ENCODE peak calls at places on chromosomes 16 and 17, in four cellular contexts. One of them, this sample, is unnamed.
A peak's percentile ranks its signal among the peaks of the same experiment; 100 is the strongest.

GRCh38 chr16:67100569-67101300 is 9.0 kb upstream of the PHAF1 start:
- DNase-seq in PC-9: no peak
- DNase-seq in neural progenitor cell: no peak
- DNase-seq in endothelial cell of umbilical vein: peak; percentile 28
- DNase-seq in this sample: peak; percentile 42

GRCh38 chr16:81553814-81554675 is 109.4 kb downstream of the CMIP start:
- DNase-seq in PC-9: no peak
- DNase-seq in neural progenitor cell: no peak
- DNase-seq in endothelial cell of umbilical vein: peak; percentile 65
- DNase-seq in this sample: no peak

GRCh38 chr17:10600551-10600950 is 51.1 kb upstream of the MYH2 start:
- DNase-seq in PC-9: no peak
- DNase-seq in neural progenitor cell: no peak
- DNase-seq in endothelial cell of umbilical vein: peak; percentile 16
- DNase-seq in this sample: peak; percentile 51

GRCh38 chr17:11144358-11145233 is 96.4 kb upstream of the SHISA6 start:
- DNase-seq in PC-9: peak; percentile 38
- DNase-seq in neural progenitor cell: peak; percentile 69
- DNase-seq in endothelial cell of umbilical vein: no peak
- DNase-seq in this sample: peak; percentile 57

GRCh38 chr17:35763767-35764122 is 3.1 kb downstream of the C17orf50 start:
- DNase-seq in PC-9: no peak
- DNase-seq in neural progenitor cell: no peak
- DNase-seq in endothelial cell of umbilical vein: no peak
- DNase-seq in this sample: no peak

GRCh38 chr17:77127735-77128361 is 12.9 kb upstream of the SEC14L1 start:
- DNase-seq in PC-9: no peak
- DNase-seq in neural progenitor cell: no peak
- DNase-seq in endothelial cell of umbilical vein: no peak
- DNase-seq in this sample: no peak

GRCh38 chr17:69581061-69581955 is 166.8 kb downstream of the MAP2K6 start:
- DNase-seq in PC-9: no peak
- DNase-seq in neural progenitor cell: no peak
- DNase-seq in endothelial cell of umbilical vein: peak; percentile 83
- DNase-seq in this sample: no peak

GRCh38 chr17:12250973-12251372 is 230.3 kb downstream of the MAP2K4 start:
- DNase-seq in PC-9: no peak
- DNase-seq in neural progenitor cell: no peak
- DNase-seq in endothelial cell of umbilical vein: no peak
- DNase-seq in this sample: no peak

GRCh38 chr16:79618712-79619050 is 18.1 kb upstream of the MAF start:
- DNase-seq in PC-9: no peak
- DNase-seq in neural progenitor cell: no peak
- DNase-seq in endothelial cell of umbilical vein: no peak
- DNase-seq in this sample: no peak

GRCh38 chr17:41347872-41348760 is 2.5 kb downstream of the KRT33A start:
- DNase-seq in PC-9: peak; percentile 64
- DNase-seq in neural progenitor cell: no peak
- DNase-seq in endothelial cell of umbilical vein: no peak
- DNase-seq in this sample: no peak

GRCh38 chr17:44308320-44308818 is at the start of gene RUNDC3A:
- DNase-seq in PC-9: peak; percentile 44
- DNase-seq in neural progenitor cell: peak; percentile 97
- DNase-seq in endothelial cell of umbilical vein: peak; percentile 74
- DNase-seq in this sample: peak; percentile 58

GRCh38 chr16:27644165-27644564 is 94.2 kb downstream of the KATNIP start:
- DNase-seq in PC-9: no peak
- DNase-seq in neural progenitor cell: no peak
- DNase-seq in endothelial cell of umbilical vein: no peak
- DNase-seq in this sample: no peak

GRCh38 chr17:41057547-41057946 is 2.4 kb downstream of the KRTAP2-3 start:
- DNase-seq in PC-9: no peak
- DNase-seq in neural progenitor cell: no peak
- DNase-seq in endothelial cell of umbilical vein: no peak
- DNase-seq in this sample: no peak

GRCh38 chr16:528111-529011 is 849 bp downstream of the CAPN15 start:
- DNase-seq in PC-9: peak; percentile 73
- DNase-seq in neural progenitor cell: peak; percentile 62
- DNase-seq in endothelial cell of umbilical vein: peak; percentile 54
- DNase-seq in this sample: peak; percentile 39

GRCh38 chr17:4884489-4884888 is 14.8 kb upstream of the C17orf107 start:
- DNase-seq in PC-9: no peak
- DNase-seq in neural progenitor cell: no peak
- DNase-seq in endothelial cell of umbilical vein: no peak
- DNase-seq in this sample: no peak

GRCh38 chr17:69501591-69502468 is 87.3 kb downstream of the MAP2K6 start:
- DNase-seq in PC-9: no peak
- DNase-seq in neural progenitor cell: peak; percentile 27
- DNase-seq in endothelial cell of umbilical vein: peak; percentile 59
- DNase-seq in this sample: peak; percentile 24

GRCh38 chr16:73171901-73172619 is 124.1 kb upstream of the ZFHX3 start:
- DNase-seq in PC-9: no peak
- DNase-seq in neural progenitor cell: no peak
- DNase-seq in endothelial cell of umbilical vein: no peak
- DNase-seq in this sample: no peak

GRCh38 chr17:7803981-7804380 is 30.0 kb upstream of the KDM6B start:
- DNase-seq in PC-9: no peak
- DNase-seq in neural progenitor cell: no peak
- DNase-seq in endothelial cell of umbilical vein: no peak
- DNase-seq in this sample: peak; percentile 88

DNA sequence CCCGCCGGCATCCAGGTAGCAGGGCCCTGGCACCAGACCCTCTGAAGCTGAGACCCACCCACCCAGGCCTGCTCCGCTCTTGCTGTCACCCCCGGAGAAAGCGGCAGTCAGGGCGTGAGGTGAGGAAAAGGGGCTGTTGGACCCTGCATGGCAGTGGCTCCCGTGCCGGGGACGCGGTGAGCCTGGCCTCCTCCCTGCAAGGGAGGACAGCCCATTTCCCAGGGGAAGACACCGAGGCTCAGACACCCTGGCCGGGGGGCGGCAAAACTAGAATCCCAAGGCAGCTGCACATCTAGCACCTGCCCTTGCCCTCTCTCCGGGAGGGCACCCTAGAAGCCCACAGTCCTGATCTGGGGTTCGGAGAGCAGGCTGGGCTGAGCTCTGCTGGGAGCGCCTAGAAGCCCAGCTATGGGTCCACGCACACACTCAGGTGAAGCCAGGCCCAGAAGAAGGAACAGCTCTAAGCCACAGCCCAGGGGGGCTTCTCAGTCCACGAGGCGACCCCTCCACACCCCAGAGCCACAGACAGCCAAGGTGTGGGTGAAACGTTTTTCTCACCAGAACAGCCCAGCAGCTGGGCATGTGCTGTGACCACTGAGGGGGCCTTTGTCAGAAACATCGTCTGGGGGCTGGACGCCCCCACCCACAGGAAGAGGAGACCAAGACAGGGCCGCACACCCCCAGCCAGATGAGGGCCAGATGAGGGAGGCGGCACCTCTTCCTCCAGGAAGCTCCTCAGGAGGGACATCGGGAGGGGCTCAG is 22.4 kb downstream of the SLC7A5 start:
- DNase-seq in PC-9: no peak
- DNase-seq in neural progenitor cell: no peak
- DNase-seq in endothelial cell of umbilical vein: no peak
- DNase-seq in this sample: no peak
- H3K4me1 ChIP-seq in PC-9: peaks cover 3% of the 10 kb centered on the region
- H3K4me1 ChIP-seq in neural progenitor cell: peaks cover 21% of the 10 kb centered on the region
- H3K4me1 ChIP-seq in endothelial cell of umbilical vein: no peaks in the 10 kb centered on the region
- H3K4me1 ChIP-seq in this sample: no peaks in the 10 kb centered on the region

GRCh38 chr16:84041881-84042280 is 714 bp downstream of the SLC38A8 start:
- DNase-seq in PC-9: no peak
- DNase-seq in neural progenitor cell: no peak
- DNase-seq in endothelial cell of umbilical vein: no peak
- DNase-seq in this sample: no peak

GRCh38 chr16:84041421-84041820 is 1.2 kb downstream of the SLC38A8 start:
- DNase-seq in PC-9: no peak
- DNase-seq in neural progenitor cell: no peak
- DNase-seq in endothelial cell of umbilical vein: no peak
- DNase-seq in this sample: no peak

GRCh38 chr16:84040206-84040822 is 2.3 kb downstream of the SLC38A8 start:
- DNase-seq in PC-9: no peak
- DNase-seq in neural progenitor cell: no peak
- DNase-seq in endothelial cell of umbilical vein: no peak
- DNase-seq in this sample: no peak

GRCh38 chr16:84039696-84040095 is 2.9 kb downstream of the SLC38A8 start:
- DNase-seq in PC-9: no peak
- DNase-seq in neural progenitor cell: no peak
- DNase-seq in endothelial cell of umbilical vein: no peak
- DNase-seq in this sample: no peak

GRCh38 chr16:84040823-84041391 is 1.7 kb downstream of the SLC38A8 start:
- DNase-seq in PC-9: no peak
- DNase-seq in neural progenitor cell: peak; percentile 39
- DNase-seq in endothelial cell of umbilical vein: no peak
- DNase-seq in this sample: no peak
- TF ChIP-seq EZH2 in PC-9: no peak
- TF ChIP-seq EZH2 in neural progenitor cell: no peak
- TF ChIP-seq EZH2 in endothelial cell of umbilical vein: no peak
- TF ChIP-seq EZH2 in this sample: no peak

GRCh38 chr16:82753821-82754220 is 127.1 kb downstream of the CDH13 start:
- DNase-seq in PC-9: no peak
- DNase-seq in neural progenitor cell: no peak
- DNase-seq in endothelial cell of umbilical vein: no peak
- DNase-seq in this sample: peak; percentile 6

GRCh38 chr16:82751020-82751419 is 124.3 kb downstream of the CDH13 start:
- DNase-seq in PC-9: no peak
- DNase-seq in neural progenitor cell: no peak
- DNase-seq in endothelial cell of umbilical vein: no peak
- DNase-seq in this sample: no peak

GRCh38 chr16:82750078-82750477 is 123.3 kb downstream of the CDH13 start:
- DNase-seq in PC-9: no peak
- DNase-seq in neural progenitor cell: no peak
- DNase-seq in endothelial cell of umbilical vein: peak; percentile 69
- DNase-seq in this sample: no peak

GRCh38 chr16:82744958-82745357 is 118.2 kb downstream of the CDH13 start:
- DNase-seq in PC-9: no peak
- DNase-seq in neural progenitor cell: no peak
- DNase-seq in endothelial cell of umbilical vein: no peak
- DNase-seq in this sample: no peak

DNA sequence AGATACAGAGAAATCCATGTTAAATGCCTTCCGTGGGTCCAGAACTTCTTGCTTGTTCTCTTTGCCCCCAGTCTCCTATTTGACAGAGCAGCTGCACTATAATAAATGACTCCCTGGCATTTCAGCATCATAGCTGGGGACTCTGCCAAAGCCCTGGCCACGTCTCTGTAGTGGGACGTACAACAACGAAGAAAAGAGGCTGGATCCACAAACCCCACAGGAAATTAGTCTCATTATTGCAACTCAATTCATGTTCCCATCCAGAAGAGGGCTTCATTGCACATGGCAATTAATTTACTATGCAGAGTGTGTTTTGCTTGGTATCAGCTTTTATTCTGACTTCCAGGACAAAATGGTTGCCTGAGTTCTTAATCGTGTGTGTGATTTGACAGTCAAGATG is 121.3 kb downstream of the CDH13 start:
- DNase-seq in PC-9: no peak
- DNase-seq in neural progenitor cell: no peak
- DNase-seq in endothelial cell of umbilical vein: peak; percentile 94
- DNase-seq in this sample: no peak
- H3K79me2 ChIP-seq in PC-9: no peaks in the 10 kb centered on the region
- H3K79me2 ChIP-seq in neural progenitor cell: no peaks in the 10 kb centered on the region
- H3K79me2 ChIP-seq in endothelial cell of umbilical vein: no peaks in the 10 kb centered on the region
- H3K79me2 ChIP-seq in this sample: no peaks in the 10 kb centered on the region

GRCh38 chr17:74756891-74757290 is 8.5 kb downstream of the NHERF1 start:
- DNase-seq in PC-9: no peak
- DNase-seq in neural progenitor cell: no peak
- DNase-seq in endothelial cell of umbilical vein: no peak
- DNase-seq in this sample: no peak

GRCh38 chr17:74759243-74759801 is 10.9 kb downstream of the NHERF1 start:
- DNase-seq in PC-9: no peak
- DNase-seq in neural progenitor cell: no peak
- DNase-seq in endothelial cell of umbilical vein: no peak
- DNase-seq in this sample: no peak

GRCh38 chr17:74757931-74758845 is 9.8 kb downstream of the NHERF1 start:
- DNase-seq in PC-9: peak; percentile 26
- DNase-seq in neural progenitor cell: no peak
- DNase-seq in endothelial cell of umbilical vein: no peak
- DNase-seq in this sample: no peak

GRCh38 chr17:74758846-74759163 is 10.4 kb downstream of the NHERF1 start:
- DNase-seq in PC-9: no peak
- DNase-seq in neural progenitor cell: no peak
- DNase-seq in endothelial cell of umbilical vein: no peak
- DNase-seq in this sample: peak; percentile 29

DNA sequence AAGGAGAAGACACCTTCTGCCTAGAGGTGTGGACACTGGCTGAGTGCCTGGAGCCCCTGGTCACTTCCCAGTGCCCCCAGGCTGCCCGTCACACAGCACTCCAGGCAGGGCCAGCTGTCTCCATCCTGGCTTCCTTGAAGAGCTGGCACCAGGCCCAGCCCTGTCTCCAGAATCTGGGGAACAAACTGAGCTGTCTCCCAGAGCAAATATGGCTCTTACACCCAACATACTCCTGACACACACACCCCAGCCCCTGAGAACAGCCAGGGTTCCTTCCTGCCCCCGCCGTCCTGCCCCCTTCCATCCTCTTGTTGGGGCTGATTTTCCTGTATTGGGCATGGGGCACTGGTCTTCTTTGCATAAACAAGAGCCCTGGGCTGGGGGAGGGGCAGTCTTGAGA is 9.1 kb downstream of the NHERF1 start:
- DNase-seq in PC-9: no peak
- DNase-seq in neural progenitor cell: no peak
- DNase-seq in endothelial cell of umbilical vein: no peak
- DNase-seq in this sample: no peak
- H3K4me1 ChIP-seq in PC-9: peaks cover 57% of the 10 kb centered on the region
- H3K4me1 ChIP-seq in neural progenitor cell: peaks cover 54% of the 10 kb centered on the region
- H3K4me1 ChIP-seq in endothelial cell of umbilical vein: peaks cover 7% of the 10 kb centered on the region
- H3K4me1 ChIP-seq in this sample: peaks cover 28% of the 10 kb centered on the region

GRCh38 chr17:1036171-1036844 is 39.4 kb downstream of the TIMM22 start:
- DNase-seq in PC-9: no peak
- DNase-seq in neural progenitor cell: no peak
- DNase-seq in endothelial cell of umbilical vein: no peak
- DNase-seq in this sample: no peak
- TF ChIP-seq EZH2 in PC-9: no peak
- TF ChIP-seq EZH2 in neural progenitor cell: no peak
- TF ChIP-seq EZH2 in endothelial cell of umbilical vein: no peak
- TF ChIP-seq EZH2 in this sample: no peak

GRCh38 chr16:69620564-69620963 is 54.8 kb downstream of the NFAT5 start:
- DNase-seq in PC-9: no peak
- DNase-seq in neural progenitor cell: no peak
- DNase-seq in endothelial cell of umbilical vein: no peak
- DNase-seq in this sample: no peak

GRCh38 chr16:69621225-69621624 is 55.5 kb downstream of the NFAT5 start:
- DNase-seq in PC-9: no peak
- DNase-seq in neural progenitor cell: no peak
- DNase-seq in endothelial cell of umbilical vein: no peak
- DNase-seq in this sample: no peak

DNA sequence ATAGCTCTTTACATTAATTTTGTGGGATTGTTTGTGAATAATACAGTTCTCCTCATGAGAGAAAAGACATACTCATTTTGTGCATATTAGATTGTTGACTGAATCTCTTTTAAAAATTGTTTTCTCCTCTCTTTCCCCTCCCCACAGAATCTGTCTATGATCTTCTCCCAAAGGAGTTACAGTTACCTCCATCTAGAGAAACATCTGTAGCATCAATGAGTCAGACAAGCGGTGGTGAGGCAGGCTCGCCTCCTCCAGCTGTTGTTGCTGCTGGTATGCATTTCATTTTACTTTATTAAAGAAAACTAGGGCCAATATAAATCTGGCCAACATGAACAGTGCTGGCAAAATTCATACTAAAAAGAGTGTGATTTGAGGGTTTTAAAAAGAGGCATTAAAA is 60.5 kb downstream of the NFAT5 start:
- DNase-seq in PC-9: no peak
- DNase-seq in neural progenitor cell: no peak
- DNase-seq in endothelial cell of umbilical vein: no peak
- DNase-seq in this sample: no peak
- H3K79me2 ChIP-seq in PC-9: peaks cover 53% of the 10 kb centered on the region
- H3K79me2 ChIP-seq in neural progenitor cell: peaks cover 9% of the 10 kb centered on the region
- H3K79me2 ChIP-seq in endothelial cell of umbilical vein: peaks cover 41% of the 10 kb centered on the region
- H3K79me2 ChIP-seq in this sample: peaks cover 6% of the 10 kb centered on the region